ENCODE peak calls at places on chromosomes 3 and 15, in six cellular contexts. One of them, this sample, is unnamed.

GRCh38 chr15:86135030-86135429 is 55.4 kb downstream of the AGBL1 start:
- DNase-seq in adrenal gland: peak
- DNase-seq in suprapubic skin: no peak
- DNase-seq in choroid plexus epithelial cell: no peak
- DNase-seq in cardiac muscle cell: no peak
- DNase-seq in AG04450: no peak
- DNase-seq in this sample: no peak

GRCh38 chr3:106206165-106206564 is 337.4 kb upstream of the CBLB start:
- DNase-seq in suprapubic skin: no peak
- DNase-seq in choroid plexus epithelial cell: peak
- DNase-seq in adrenal gland: no peak
- DNase-seq in AG04450: no peak
- DNase-seq in cardiac muscle cell: peak
- DNase-seq in this sample: no peak

GRCh38 chr15:40511093-40511471 is 40.3 kb downstream of the CHST14 start:
- DNase-seq in AG04450: no peak
- DNase-seq in adrenal gland: no peak
- DNase-seq in choroid plexus epithelial cell: no peak
- DNase-seq in suprapubic skin: no peak
- DNase-seq in cardiac muscle cell: peak
- DNase-seq in this sample: no peak

GRCh38 chr3:54326951-54327350 is 204.6 kb downstream of the CACNA2D3 start:
- DNase-seq in choroid plexus epithelial cell: no peak
- DNase-seq in AG04450: no peak
- DNase-seq in cardiac muscle cell: no peak
- DNase-seq in suprapubic skin: no peak
- DNase-seq in adrenal gland: no peak
- DNase-seq in this sample: no peak

GRCh38 chr15:72312605-72313447 is 7.1 kb downstream of the CELF6 start:
- DNase-seq in cardiac muscle cell: peak
- DNase-seq in choroid plexus epithelial cell: peak
- DNase-seq in AG04450: no peak
- DNase-seq in adrenal gland: peak
- DNase-seq in suprapubic skin: no peak
- DNase-seq in this sample: peak

GRCh38 chr15:52098328-52098727 is 14.2 kb downstream of the BCL2L10 start:
- DNase-seq in adrenal gland: no peak
- DNase-seq in cardiac muscle cell: peak
- DNase-seq in choroid plexus epithelial cell: peak
- DNase-seq in suprapubic skin: no peak
- DNase-seq in AG04450: no peak
- DNase-seq in this sample: no peak

GRCh38 chr15:49235446-49236207 is 65.6 kb downstream of the GALK2 start:
- DNase-seq in cardiac muscle cell: peak
- DNase-seq in suprapubic skin: no peak
- DNase-seq in AG04450: peak
- DNase-seq in adrenal gland: peak
- DNase-seq in choroid plexus epithelial cell: peak
- DNase-seq in this sample: peak

GRCh38 chr15:85010472-85011209 is 29.0 kb downstream of the PDE8A start:
- DNase-seq in choroid plexus epithelial cell: peak
- DNase-seq in adrenal gland: no peak
- DNase-seq in cardiac muscle cell: peak
- DNase-seq in suprapubic skin: no peak
- DNase-seq in AG04450: no peak
- DNase-seq in this sample: no peak

GRCh38 chr3:151024339-151024738 is 51.8 kb upstream of the CLRN1 start:
- DNase-seq in cardiac muscle cell: no peak
- DNase-seq in adrenal gland: no peak
- DNase-seq in suprapubic skin: no peak
- DNase-seq in choroid plexus epithelial cell: no peak
- DNase-seq in AG04450: no peak
- DNase-seq in this sample: no peak

GRCh38 chr3:30539772-30540171 is 66.6 kb upstream of the TGFBR2 start:
- DNase-seq in adrenal gland: no peak
- DNase-seq in cardiac muscle cell: no peak
- DNase-seq in suprapubic skin: no peak
- DNase-seq in AG04450: no peak
- DNase-seq in choroid plexus epithelial cell: peak
- DNase-seq in this sample: peak

GRCh38 chr15:51237816-51238215 is 100.6 kb downstream of the CYP19A1 start:
- DNase-seq in adrenal gland: no peak
- DNase-seq in suprapubic skin: no peak
- DNase-seq in choroid plexus epithelial cell: no peak
- DNase-seq in cardiac muscle cell: no peak
- DNase-seq in AG04450: no peak
- DNase-seq in this sample: no peak

GRCh38 chr15:49645937-49646336 is 25.1 kb downstream of the DTWD1 start:
- DNase-seq in suprapubic skin: no peak
- DNase-seq in cardiac muscle cell: peak
- DNase-seq in adrenal gland: peak
- DNase-seq in choroid plexus epithelial cell: peak
- DNase-seq in AG04450: no peak
- DNase-seq in this sample: peak

GRCh38 chr3:183108002-183108449 is 8.7 kb upstream of the MCCC1 start:
- DNase-seq in cardiac muscle cell: peak
- DNase-seq in choroid plexus epithelial cell: peak
- DNase-seq in suprapubic skin: no peak
- DNase-seq in adrenal gland: no peak
- DNase-seq in AG04450: no peak
- DNase-seq in this sample: no peak

GRCh38 chr3:176650478-176650877 is 546.8 kb downstream of the TBL1XR1 start:
- DNase-seq in AG04450: no peak
- DNase-seq in choroid plexus epithelial cell: peak
- DNase-seq in adrenal gland: no peak
- DNase-seq in suprapubic skin: no peak
- DNase-seq in cardiac muscle cell: peak
- DNase-seq in this sample: peak

GRCh38 chr3:25711090-25711489 is 46.4 kb upstream of the TOP2B start:
- DNase-seq in adrenal gland: no peak
- DNase-seq in cardiac muscle cell: no peak
- DNase-seq in AG04450: no peak
- DNase-seq in choroid plexus epithelial cell: no peak
- DNase-seq in suprapubic skin: no peak
- DNase-seq in this sample: no peak

GRCh38 chr3:78734048-78734637 is 1033.7 kb downstream of the ROBO1 start:
- DNase-seq in choroid plexus epithelial cell: peak
- DNase-seq in adrenal gland: no peak
- DNase-seq in cardiac muscle cell: peak
- DNase-seq in suprapubic skin: no peak
- DNase-seq in AG04450: no peak
- DNase-seq in this sample: peak

GRCh38 chr3:126617574-126617973 is 37.4 kb downstream of the TXNRD3 start:
- DNase-seq in adrenal gland: no peak
- DNase-seq in suprapubic skin: no peak
- DNase-seq in AG04450: no peak
- DNase-seq in choroid plexus epithelial cell: no peak
- DNase-seq in cardiac muscle cell: no peak
- DNase-seq in this sample: no peak

GRCh38 chr3:126618021-126618420 is 36.9 kb downstream of the TXNRD3 start:
- DNase-seq in AG04450: no peak
- DNase-seq in suprapubic skin: no peak
- DNase-seq in choroid plexus epithelial cell: peak
- DNase-seq in cardiac muscle cell: peak
- DNase-seq in adrenal gland: no peak
- DNase-seq in this sample: no peak

GRCh38 chr3:126613481-126614187 is 41.3 kb downstream of the TXNRD3 start:
- DNase-seq in choroid plexus epithelial cell: no peak
- DNase-seq in suprapubic skin: no peak
- DNase-seq in adrenal gland: no peak
- DNase-seq in AG04450: no peak
- DNase-seq in cardiac muscle cell: peak
- DNase-seq in this sample: peak

GRCh38 chr3:126618760-126619159 is 36.2 kb downstream of the TXNRD3 start:
- DNase-seq in adrenal gland: no peak
- DNase-seq in AG04450: no peak
- DNase-seq in cardiac muscle cell: no peak
- DNase-seq in choroid plexus epithelial cell: no peak
- DNase-seq in suprapubic skin: no peak
- DNase-seq in this sample: no peak

DNA sequence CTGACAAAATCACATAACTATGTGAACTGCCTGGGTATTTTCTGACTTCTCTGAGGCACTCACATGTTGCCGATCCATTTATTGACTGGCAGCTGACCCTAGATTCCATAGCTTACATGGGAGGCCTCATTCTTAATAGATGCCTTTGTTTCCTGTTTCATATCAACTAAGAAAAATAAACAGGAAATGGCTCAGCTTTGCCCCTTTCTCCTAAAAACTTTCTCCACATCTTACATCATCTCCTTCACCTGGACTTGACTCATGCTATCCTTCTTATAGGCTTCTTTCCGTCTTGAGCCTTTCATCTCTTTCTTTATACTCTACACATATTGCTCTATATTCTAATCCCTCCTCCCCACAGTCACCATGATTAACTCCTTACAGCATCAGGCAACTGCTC is 38.0 kb downstream of the TXNRD3 start:
- DNase-seq in cardiac muscle cell: no peak
- DNase-seq in AG04450: no peak
- DNase-seq in suprapubic skin: no peak
- DNase-seq in choroid plexus epithelial cell: peak
- DNase-seq in adrenal gland: no peak
- DNase-seq in this sample: no peak
- TF ChIP-seq CTCF in cardiac muscle cell: no peak
- TF ChIP-seq CTCF in AG04450: no peak
- TF ChIP-seq CTCF in suprapubic skin: no peak
- TF ChIP-seq CTCF in choroid plexus epithelial cell: no peak
- TF ChIP-seq CTCF in adrenal gland: no peak
- TF ChIP-seq CTCF in this sample: no peak

GRCh38 chr3:15527031-15527459 is 5.5 kb upstream of the COLQ start:
- DNase-seq in cardiac muscle cell: peak
- DNase-seq in adrenal gland: no peak
- DNase-seq in AG04450: no peak
- DNase-seq in choroid plexus epithelial cell: peak
- DNase-seq in suprapubic skin: no peak
- DNase-seq in this sample: no peak
- TF ChIP-seq CTCF in cardiac muscle cell: peak
- TF ChIP-seq CTCF in adrenal gland: no peak
- TF ChIP-seq CTCF in AG04450: peak
- TF ChIP-seq CTCF in choroid plexus epithelial cell: peak
- TF ChIP-seq CTCF in suprapubic skin: no peak
- TF ChIP-seq CTCF in this sample: peak

GRCh38 chr3:114411811-114412803 is 118.3 kb downstream of the TIGIT start:
- DNase-seq in cardiac muscle cell: peak
- DNase-seq in choroid plexus epithelial cell: peak
- DNase-seq in adrenal gland: peak
- DNase-seq in suprapubic skin: no peak
- DNase-seq in AG04450: no peak
- DNase-seq in this sample: peak
- TF ChIP-seq CTCF in cardiac muscle cell: no peak
- TF ChIP-seq CTCF in choroid plexus epithelial cell: peak
- TF ChIP-seq CTCF in adrenal gland: no peak
- TF ChIP-seq CTCF in suprapubic skin: no peak
- TF ChIP-seq CTCF in AG04450: no peak
- TF ChIP-seq CTCF in this sample: peak

GRCh38 chr15:62495670-62496328 is 330.7 kb upstream of the C2CD4B start:
- DNase-seq in suprapubic skin: no peak
- DNase-seq in adrenal gland: no peak
- DNase-seq in AG04450: peak
- DNase-seq in cardiac muscle cell: peak
- DNase-seq in choroid plexus epithelial cell: peak
- DNase-seq in this sample: peak
- TF ChIP-seq CTCF in suprapubic skin: no peak
- TF ChIP-seq CTCF in adrenal gland: no peak
- TF ChIP-seq CTCF in AG04450: no peak
- TF ChIP-seq CTCF in cardiac muscle cell: no peak
- TF ChIP-seq CTCF in choroid plexus epithelial cell: no peak
- TF ChIP-seq CTCF in this sample: no peak

GRCh38 chr15:81174125-81174524 is 22.6 kb upstream of the IL16 start:
- DNase-seq in AG04450: no peak
- DNase-seq in adrenal gland: no peak
- DNase-seq in choroid plexus epithelial cell: no peak
- DNase-seq in cardiac muscle cell: no peak
- DNase-seq in suprapubic skin: no peak
- DNase-seq in this sample: no peak

GRCh38 chr15:81175496-81175895 is 21.2 kb upstream of the IL16 start:
- DNase-seq in cardiac muscle cell: no peak
- DNase-seq in adrenal gland: no peak
- DNase-seq in AG04450: no peak
- DNase-seq in choroid plexus epithelial cell: no peak
- DNase-seq in suprapubic skin: no peak
- DNase-seq in this sample: no peak

GRCh38 chr15:81176291-81176893 is 20.3 kb upstream of the IL16 start:
- DNase-seq in suprapubic skin: no peak
- DNase-seq in cardiac muscle cell: peak
- DNase-seq in adrenal gland: no peak
- DNase-seq in choroid plexus epithelial cell: no peak
- DNase-seq in AG04450: no peak
- DNase-seq in this sample: no peak

GRCh38 chr15:81178365-81178764 is 18.3 kb upstream of the IL16 start:
- DNase-seq in cardiac muscle cell: no peak
- DNase-seq in adrenal gland: no peak
- DNase-seq in AG04450: no peak
- DNase-seq in choroid plexus epithelial cell: no peak
- DNase-seq in suprapubic skin: no peak
- DNase-seq in this sample: no peak

DNA sequence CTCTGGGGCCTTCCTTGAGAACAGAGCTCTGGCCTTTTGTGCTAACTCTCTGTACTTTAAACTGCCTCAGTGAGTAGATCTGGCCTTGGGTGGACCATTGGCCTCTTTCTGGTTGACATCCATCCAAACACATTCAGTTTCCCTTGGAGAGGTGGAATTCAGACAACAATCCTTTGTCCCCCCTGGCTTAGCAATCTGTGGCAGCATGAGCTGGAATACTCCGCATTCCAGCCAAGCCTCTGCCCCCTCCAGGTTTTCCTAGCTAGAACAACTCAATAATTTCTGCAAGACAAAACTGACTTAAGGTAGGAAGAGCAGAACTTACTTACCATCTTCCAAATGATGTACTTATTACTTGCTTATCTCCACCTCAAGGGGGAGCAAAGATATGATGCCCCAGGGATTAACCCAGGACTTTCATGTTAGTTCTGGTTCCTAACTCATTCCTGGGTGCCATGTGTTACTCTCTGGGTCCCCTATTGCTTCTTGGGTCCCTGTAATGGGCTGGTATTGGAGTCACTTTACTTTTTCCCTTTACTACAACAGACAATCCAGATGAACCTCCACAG is 21.8 kb upstream of the IL16 start:
- DNase-seq in suprapubic skin: no peak
- DNase-seq in AG04450: no peak
- DNase-seq in choroid plexus epithelial cell: no peak
- DNase-seq in cardiac muscle cell: no peak
- DNase-seq in adrenal gland: no peak
- DNase-seq in this sample: no peak
- TF ChIP-seq CTCF in suprapubic skin: no peak
- TF ChIP-seq CTCF in AG04450: peak
- TF ChIP-seq CTCF in choroid plexus epithelial cell: peak
- TF ChIP-seq CTCF in cardiac muscle cell: no peak
- TF ChIP-seq CTCF in adrenal gland: no peak
- TF ChIP-seq CTCF in this sample: peak

DNA sequence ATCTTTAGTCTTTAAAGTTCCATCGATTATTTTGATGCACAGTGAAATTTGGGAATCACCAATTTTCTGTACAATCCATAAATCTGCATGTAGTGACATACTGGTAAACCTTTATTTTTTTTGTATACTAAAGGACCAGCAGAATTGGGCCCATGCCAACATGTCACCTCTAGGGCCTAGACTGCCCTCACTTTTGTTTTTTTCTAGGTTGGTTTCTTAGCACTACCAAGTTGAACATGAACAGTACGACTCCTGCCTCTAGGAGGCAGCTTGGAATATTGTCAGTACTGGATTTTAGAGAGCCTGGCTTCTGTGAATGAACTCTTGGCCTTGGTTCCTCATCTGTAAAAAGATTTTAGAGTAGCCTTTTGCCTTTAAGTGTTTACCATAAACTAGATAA is 32.3 kb downstream of the NKIRAS1 start:
- DNase-seq in cardiac muscle cell: no peak
- DNase-seq in suprapubic skin: no peak
- DNase-seq in AG04450: no peak
- DNase-seq in choroid plexus epithelial cell: no peak
- DNase-seq in adrenal gland: no peak
- DNase-seq in this sample: no peak
- TF ChIP-seq CTCF in cardiac muscle cell: peak
- TF ChIP-seq CTCF in suprapubic skin: no peak
- TF ChIP-seq CTCF in AG04450: no peak
- TF ChIP-seq CTCF in choroid plexus epithelial cell: peak
- TF ChIP-seq CTCF in adrenal gland: no peak
- TF ChIP-seq CTCF in this sample: peak

This sample was measured in HFFc6.